ENCODE peak calls at places on chromosome 21, in four cellular contexts. One of them, this sample, is unnamed.

GRCh38 chr21:38506606-38507331 is 8.5 kb upstream of the ERG start:
- ATAC-seq in activated CD8-positive, alpha-beta T cell treated with anti-CD3 and anti-CD28 coated beads for 36 hours: no peak
- ATAC-seq in PC-3: no peak
- ATAC-seq in Right ventricle myocardium superior: peak; percentile 73
- ATAC-seq in this sample: no peak

GRCh38 chr21:31218830-31219608 is 125.0 kb downstream of the TIAM1 start:
- ATAC-seq in activated CD8-positive, alpha-beta T cell treated with anti-CD3 and anti-CD28 coated beads for 36 hours: no peak
- ATAC-seq in PC-3: peak; percentile 87
- ATAC-seq in Right ventricle myocardium superior: peak; percentile 75
- ATAC-seq in this sample: peak; percentile 79

GRCh38 chr21:36265431-36265830 is 54.6 kb upstream of the MORC3 start:
- ATAC-seq in activated CD8-positive, alpha-beta T cell treated with anti-CD3 and anti-CD28 coated beads for 36 hours: no peak
- ATAC-seq in PC-3: no peak
- ATAC-seq in Right ventricle myocardium superior: no peak
- ATAC-seq in this sample: no peak

GRCh38 chr21:45974073-45975016 is 7.2 kb upstream of the COL6A1 start:
- ATAC-seq in activated CD8-positive, alpha-beta T cell treated with anti-CD3 and anti-CD28 coated beads for 36 hours: peak; percentile 32
- ATAC-seq in PC-3: peak; percentile 41
- ATAC-seq in Right ventricle myocardium superior: peak; percentile 14
- ATAC-seq in this sample: peak; percentile 19

GRCh38 chr21:33968998-33969353 is 53.4 kb upstream of the ATP5PO start:
- ATAC-seq in activated CD8-positive, alpha-beta T cell treated with anti-CD3 and anti-CD28 coated beads for 36 hours: no peak
- ATAC-seq in PC-3: no peak
- ATAC-seq in Right ventricle myocardium superior: peak; percentile 30
- ATAC-seq in this sample: peak; percentile 36

GRCh38 chr21:29486306-29486705 is 187.6 kb downstream of the BACH1 start:
- ATAC-seq in activated CD8-positive, alpha-beta T cell treated with anti-CD3 and anti-CD28 coated beads for 36 hours: no peak
- ATAC-seq in PC-3: no peak
- ATAC-seq in Right ventricle myocardium superior: no peak
- ATAC-seq in this sample: no peak

GRCh38 chr21:43805275-43805800 is 16.0 kb downstream of the RRP1 start:
- ATAC-seq in activated CD8-positive, alpha-beta T cell treated with anti-CD3 and anti-CD28 coated beads for 36 hours: no peak
- ATAC-seq in PC-3: no peak
- ATAC-seq in Right ventricle myocardium superior: no peak
- ATAC-seq in this sample: no peak

GRCh38 chr21:34911360-34911759 is 137.7 kb downstream of the RUNX1 start:
- ATAC-seq in activated CD8-positive, alpha-beta T cell treated with anti-CD3 and anti-CD28 coated beads for 36 hours: no peak
- ATAC-seq in PC-3: no peak
- ATAC-seq in Right ventricle myocardium superior: peak; percentile 72
- ATAC-seq in this sample: no peak

GRCh38 chr21:37367758-37368535 is 1.4 kb downstream of the DYRK1A start:
- ATAC-seq in activated CD8-positive, alpha-beta T cell treated with anti-CD3 and anti-CD28 coated beads for 36 hours: peak; percentile 5
- ATAC-seq in PC-3: peak; percentile 12
- ATAC-seq in Right ventricle myocardium superior: peak; percentile 4
- ATAC-seq in this sample: no peak

GRCh38 chr21:14547834-14548513 is 1.9 kb upstream of the SAMSN1 start:
- ATAC-seq in activated CD8-positive, alpha-beta T cell treated with anti-CD3 and anti-CD28 coated beads for 36 hours: peak; percentile 60
- ATAC-seq in PC-3: peak; percentile 46
- ATAC-seq in Right ventricle myocardium superior: no peak
- ATAC-seq in this sample: no peak

GRCh38 chr21:31599563-31599962 is 59.9 kb upstream of the SOD1 start:
- ATAC-seq in activated CD8-positive, alpha-beta T cell treated with anti-CD3 and anti-CD28 coated beads for 36 hours: no peak
- ATAC-seq in PC-3: no peak
- ATAC-seq in Right ventricle myocardium superior: no peak
- ATAC-seq in this sample: no peak

GRCh38 chr21:17777321-17777720 is 41.8 kb downstream of the C21orf91 start:
- ATAC-seq in activated CD8-positive, alpha-beta T cell treated with anti-CD3 and anti-CD28 coated beads for 36 hours: peak; percentile 32
- ATAC-seq in PC-3: no peak
- ATAC-seq in Right ventricle myocardium superior: no peak
- ATAC-seq in this sample: no peak

GRCh38 chr21:39077816-39078215 is 105.4 kb downstream of the PSMG1 start:
- ATAC-seq in activated CD8-positive, alpha-beta T cell treated with anti-CD3 and anti-CD28 coated beads for 36 hours: no peak
- ATAC-seq in PC-3: peak; percentile 67
- ATAC-seq in Right ventricle myocardium superior: no peak
- ATAC-seq in this sample: no peak

GRCh38 chr21:44391345-44392091 is 38.1 kb downstream of the TRPM2 start:
- ATAC-seq in activated CD8-positive, alpha-beta T cell treated with anti-CD3 and anti-CD28 coated beads for 36 hours: no peak
- ATAC-seq in PC-3: no peak
- ATAC-seq in Right ventricle myocardium superior: peak; percentile 46
- ATAC-seq in this sample: no peak

GRCh38 chr21:34004013-34004938 is 69.1 kb upstream of the MRPS6 start:
- ATAC-seq in activated CD8-positive, alpha-beta T cell treated with anti-CD3 and anti-CD28 coated beads for 36 hours: no peak
- ATAC-seq in PC-3: no peak
- ATAC-seq in Right ventricle myocardium superior: peak; percentile 69
- ATAC-seq in this sample: peak; percentile 61

GRCh38 chr21:25298512-25299491 is 308.5 kb downstream of the MRPL39 start:
- ATAC-seq in activated CD8-positive, alpha-beta T cell treated with anti-CD3 and anti-CD28 coated beads for 36 hours: peak; percentile 91
- ATAC-seq in PC-3: no peak
- ATAC-seq in Right ventricle myocardium superior: no peak
- ATAC-seq in this sample: no peak

GRCh38 chr21:18499761-18500376 is 96.3 kb upstream of the TMPRSS15 start:
- ATAC-seq in activated CD8-positive, alpha-beta T cell treated with anti-CD3 and anti-CD28 coated beads for 36 hours: no peak
- ATAC-seq in PC-3: no peak
- ATAC-seq in Right ventricle myocardium superior: no peak
- ATAC-seq in this sample: no peak

GRCh38 chr21:41926068-41926806 is 27.6 kb downstream of the C2CD2 start:
- ATAC-seq in activated CD8-positive, alpha-beta T cell treated with anti-CD3 and anti-CD28 coated beads for 36 hours: peak; percentile 81
- ATAC-seq in PC-3: peak; percentile 73
- ATAC-seq in Right ventricle myocardium superior: peak; percentile 70
- ATAC-seq in this sample: peak; percentile 56

GRCh38 chr21:28426545-28426944 is 566.1 kb downstream of the LTN1 start:
- ATAC-seq in activated CD8-positive, alpha-beta T cell treated with anti-CD3 and anti-CD28 coated beads for 36 hours: no peak
- ATAC-seq in PC-3: no peak
- ATAC-seq in Right ventricle myocardium superior: no peak
- ATAC-seq in this sample: no peak

GRCh38 chr21:41377715-41378114 is 15.9 kb downstream of the MX2 start:
- ATAC-seq in activated CD8-positive, alpha-beta T cell treated with anti-CD3 and anti-CD28 coated beads for 36 hours: no peak
- ATAC-seq in PC-3: no peak
- ATAC-seq in Right ventricle myocardium superior: no peak
- ATAC-seq in this sample: no peak

GRCh38 chr21:17467829-17468228 is 45.0 kb upstream of the CXADR start:
- ATAC-seq in activated CD8-positive, alpha-beta T cell treated with anti-CD3 and anti-CD28 coated beads for 36 hours: no peak
- ATAC-seq in PC-3: no peak
- ATAC-seq in Right ventricle myocardium superior: no peak
- ATAC-seq in this sample: no peak

GRCh38 chr21:42865361-42866160 is 13.8 kb downstream of the WDR4 start:
- ATAC-seq in activated CD8-positive, alpha-beta T cell treated with anti-CD3 and anti-CD28 coated beads for 36 hours: no peak
- ATAC-seq in PC-3: no peak
- ATAC-seq in Right ventricle myocardium superior: peak; percentile 76
- ATAC-seq in this sample: peak; percentile 37

GRCh38 chr21:31184462-31184861 is 146.2 kb upstream of the KRTAP19-8 start:
- ATAC-seq in activated CD8-positive, alpha-beta T cell treated with anti-CD3 and anti-CD28 coated beads for 36 hours: peak; percentile 62
- ATAC-seq in PC-3: no peak
- ATAC-seq in Right ventricle myocardium superior: no peak
- ATAC-seq in this sample: no peak

GRCh38 chr21:15826147-15826780 is 96.5 kb downstream of the USP25 start:
- ATAC-seq in activated CD8-positive, alpha-beta T cell treated with anti-CD3 and anti-CD28 coated beads for 36 hours: peak; percentile 65
- ATAC-seq in PC-3: peak; percentile 94
- ATAC-seq in Right ventricle myocardium superior: peak; percentile 87
- ATAC-seq in this sample: no peak

GRCh38 chr21:35252831-35253230 is 203.7 kb upstream of the RUNX1 start:
- ATAC-seq in activated CD8-positive, alpha-beta T cell treated with anti-CD3 and anti-CD28 coated beads for 36 hours: peak; percentile 88
- ATAC-seq in PC-3: peak; percentile 3
- ATAC-seq in Right ventricle myocardium superior: no peak
- ATAC-seq in this sample: no peak

GRCh38 chr21:42486551-42486950 is 9.5 kb downstream of the RSPH1 start:
- ATAC-seq in activated CD8-positive, alpha-beta T cell treated with anti-CD3 and anti-CD28 coated beads for 36 hours: peak; percentile 51
- ATAC-seq in PC-3: no peak
- ATAC-seq in Right ventricle myocardium superior: no peak
- ATAC-seq in this sample: no peak

GRCh38 chr21:45151484-45152115 is 77.2 kb downstream of the ADARB1 start:
- ATAC-seq in activated CD8-positive, alpha-beta T cell treated with anti-CD3 and anti-CD28 coated beads for 36 hours: no peak
- ATAC-seq in PC-3: no peak
- ATAC-seq in Right ventricle myocardium superior: no peak
- ATAC-seq in this sample: no peak

GRCh38 chr21:39556176-39556575 is 56.6 kb upstream of the B3GALT5 start:
- ATAC-seq in activated CD8-positive, alpha-beta T cell treated with anti-CD3 and anti-CD28 coated beads for 36 hours: no peak
- ATAC-seq in PC-3: no peak
- ATAC-seq in Right ventricle myocardium superior: no peak
- ATAC-seq in this sample: no peak

GRCh38 chr21:46661627-46662366 is 26.3 kb downstream of the PRMT2 start:
- ATAC-seq in activated CD8-positive, alpha-beta T cell treated with anti-CD3 and anti-CD28 coated beads for 36 hours: no peak
- ATAC-seq in PC-3: no peak
- ATAC-seq in Right ventricle myocardium superior: peak; percentile 14
- ATAC-seq in this sample: peak; percentile 16

GRCh38 chr21:45378258-45378966 is 26.6 kb upstream of the COL18A1 start:
- ATAC-seq in activated CD8-positive, alpha-beta T cell treated with anti-CD3 and anti-CD28 coated beads for 36 hours: no peak
- ATAC-seq in PC-3: peak; percentile 39
- ATAC-seq in Right ventricle myocardium superior: no peak
- ATAC-seq in this sample: no peak

GRCh38 chr21:15430023-15430422 is 299.8 kb upstream of the USP25 start:
- ATAC-seq in activated CD8-positive, alpha-beta T cell treated with anti-CD3 and anti-CD28 coated beads for 36 hours: no peak
- ATAC-seq in PC-3: no peak
- ATAC-seq in Right ventricle myocardium superior: no peak
- ATAC-seq in this sample: peak; percentile 39

GRCh38 chr21:29208044-29208665 is 77.7 kb downstream of the MAP3K7CL start:
- ATAC-seq in activated CD8-positive, alpha-beta T cell treated with anti-CD3 and anti-CD28 coated beads for 36 hours: no peak
- ATAC-seq in PC-3: peak; percentile 31
- ATAC-seq in Right ventricle myocardium superior: no peak
- ATAC-seq in this sample: no peak

GRCh38 chr21:30695956-30696355 is 22.6 kb downstream of the KRTAP21-3 start:
- ATAC-seq in activated CD8-positive, alpha-beta T cell treated with anti-CD3 and anti-CD28 coated beads for 36 hours: no peak
- ATAC-seq in PC-3: no peak
- ATAC-seq in Right ventricle myocardium superior: no peak
- ATAC-seq in this sample: no peak

GRCh38 chr21:42360317-42360716 is 6.0 kb downstream of the TFF1 start:
- ATAC-seq in activated CD8-positive, alpha-beta T cell treated with anti-CD3 and anti-CD28 coated beads for 36 hours: peak; percentile 65
- ATAC-seq in PC-3: no peak
- ATAC-seq in Right ventricle myocardium superior: no peak
- ATAC-seq in this sample: no peak

GRCh38 chr21:43306391-43306790 is 120.5 kb downstream of the SIK1 start:
- ATAC-seq in activated CD8-positive, alpha-beta T cell treated with anti-CD3 and anti-CD28 coated beads for 36 hours: no peak
- ATAC-seq in PC-3: no peak
- ATAC-seq in Right ventricle myocardium superior: no peak
- ATAC-seq in this sample: no peak

GRCh38 chr21:33386222-33386784 is 16.9 kb upstream of the IFNGR2 start:
- ATAC-seq in activated CD8-positive, alpha-beta T cell treated with anti-CD3 and anti-CD28 coated beads for 36 hours: no peak
- ATAC-seq in PC-3: no peak
- ATAC-seq in Right ventricle myocardium superior: no peak
- ATAC-seq in this sample: no peak

GRCh38 chr21:41374867-41375533 is 13.2 kb downstream of the MX2 start:
- ATAC-seq in activated CD8-positive, alpha-beta T cell treated with anti-CD3 and anti-CD28 coated beads for 36 hours: peak; percentile 79
- ATAC-seq in PC-3: no peak
- ATAC-seq in Right ventricle myocardium superior: no peak
- ATAC-seq in this sample: no peak

GRCh38 chr21:36785615-36786014 is 86.7 kb downstream of the SIM2 start:
- ATAC-seq in activated CD8-positive, alpha-beta T cell treated with anti-CD3 and anti-CD28 coated beads for 36 hours: no peak
- ATAC-seq in PC-3: no peak
- ATAC-seq in Right ventricle myocardium superior: no peak
- ATAC-seq in this sample: no peak

This sample was measured in gastroesophageal sphincter.